ENCODE peak calls at places on chromosome X, in four cellular contexts. A, O, G and U are unnamed samples.

GRCh38 chrX:153582896-153583295 is 16.0 kb downstream of the CCNQ start:
- DNase-seq in G (no peak), O (peak; percentile 51), A (peak; percentile 7), U (peak; percentile 23)

GRCh38 chrX:9135901-9136510 is 102.1 kb upstream of the FAM9B start:
- DNase-seq in G (no peak), A (no peak), O (no peak), U (no peak)

GRCh38 chrX:36383491-36383890 is 464.0 kb downstream of the CFAP47 start:
- DNase-seq in A (no peak), O (no peak), G (no peak), U (no peak)

GRCh38 chrX:134936542-134936941 is 54.2 kb upstream of the SMIM10 start:
- DNase-seq in A (peak; percentile 58), G (no peak), O (no peak), U (no peak)

GRCh38 chrX:38117485-38117884 is 103.2 kb downstream of the SRPX start:
- DNase-seq in A (no peak), G (no peak), O (no peak), U (no peak)

GRCh38 chrX:25028726-25029125 is 13.0 kb upstream of the ARX start:
- DNase-seq in G (no peak), A (no peak), O (no peak), U (no peak)

GRCh38 chrX:68193234-68193633 is 240.1 kb downstream of the OPHN1 start:
- DNase-seq in G (no peak), O (no peak), A (no peak), U (no peak)

GRCh38 chrX:72351606-72352338 is 46.1 kb upstream of the CITED1 start:
- DNase-seq in A (no peak), O (no peak), G (no peak), U (no peak)

GRCh38 chrX:154369453-154370299 is 4.8 kb downstream of the FLNA start:
- DNase-seq in G (peak; percentile 79), O (peak; percentile 59), A (peak; percentile 87), U (peak; percentile 25)

GRCh38 chrX:104660092-104660491 is 94.1 kb downstream of the IL1RAPL2 start:
- DNase-seq in A (no peak), O (no peak), G (no peak), U (no peak)

GRCh38 chrX:10398271-10398670 is 222.1 kb downstream of the MID1 start:
- DNase-seq in A (no peak), O (no peak), G (no peak), U (no peak)

GRCh38 chrX:46649421-46650260 is 76.1 kb downstream of the CHST7 start:
- DNase-seq in G (peak; percentile 26), O (no peak), A (no peak), U (no peak)

GRCh38 chrX:18889982-18890381 is 93.9 kb downstream of the PHKA2 start:
- DNase-seq in A (no peak), G (no peak), O (no peak), U (no peak)

GRCh38 chrX:155070663-155070974 is 317 bp downstream of the CMC4 start:
- DNase-seq in O (no peak), G (peak; percentile 11), A (no peak), U (no peak)

GRCh38 chrX:132411310-132411977 is 77.4 kb downstream of the MBNL3 start:
- DNase-seq in A (peak; percentile 68), G (no peak), O (no peak), U (no peak)

GRCh38 chrX:21735038-21735752 is 22.7 kb downstream of the SMPX start:
- DNase-seq in O (no peak), A (no peak), G (no peak), U (no peak)

GRCh38 chrX:68599256-68600152 is 48.0 kb upstream of the STARD8 start:
- DNase-seq in A (no peak), O (peak; percentile 8), G (peak; percentile 14), U (no peak)

GRCh38 chrX:132266583-132267355 is 47.5 kb upstream of the RAP2C start:
- DNase-seq in A (no peak), O (no peak), G (no peak), U (no peak)

GRCh38 chrX:30971761-30972603 is 82.9 kb upstream of the TAB3 start:
- DNase-seq in O (peak; percentile 14), G (peak; percentile 11), A (peak; percentile 53), U (no peak)

GRCh38 chrX:23742174-23742692 is 843 bp downstream of the ACOT9 start:
- DNase-seq in O (peak; percentile 10), A (peak; percentile 32), G (peak; percentile 8), U (no peak)

GRCh38 chrX:47483310-47484268 is 567 bp upstream of the ZNF41 start:
- DNase-seq in A (peak; percentile 45), O (no peak), G (peak; percentile 14), U (no peak)

GRCh38 chrX:28625223-28625622 is 38.0 kb downstream of the IL1RAPL1 start:
- DNase-seq in A (no peak), G (peak; percentile 15), O (no peak), U (no peak)

GRCh38 chrX:44876076-44876475 is 3.1 kb downstream of the KDM6A start:
- DNase-seq in O (no peak), G (no peak), A (no peak), U (no peak)

GRCh38 chrX:153441296-153441695 is 4.6 kb downstream of the TREX2 start:
- DNase-seq in A (no peak), G (no peak), O (no peak), U (no peak)

GRCh38 chrX:85815203-85815751 is 232.1 kb downstream of the CHM start:
- DNase-seq in O (no peak), G (no peak), A (no peak), U (no peak)

DNA sequence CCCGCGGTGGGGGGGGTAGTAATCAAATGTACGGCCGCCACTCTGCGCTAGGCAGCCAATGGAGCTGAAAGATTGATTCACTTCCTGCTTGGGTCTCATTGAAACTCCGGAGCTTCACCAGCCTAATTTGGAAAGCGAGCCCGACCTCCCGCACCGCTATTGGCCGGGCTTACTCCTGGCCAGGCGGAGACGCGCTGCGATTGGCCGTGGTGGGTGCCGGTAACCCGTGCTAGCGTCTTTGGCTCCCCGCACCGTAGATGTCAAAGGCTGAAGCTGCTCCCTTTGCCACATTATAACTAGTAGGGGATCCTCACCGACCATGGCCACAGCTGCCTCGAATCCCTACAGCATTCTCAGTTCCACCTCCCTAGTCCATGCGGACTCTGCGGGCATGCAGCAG is at the start of gene POU3F4:
- DNase-seq in G (peak; percentile 75), A (no peak), O (no peak), U (no peak)
- TF ChIP-seq ETV6 in G (no peak), A (no peak), O (no peak), U (no peak)

DNA sequence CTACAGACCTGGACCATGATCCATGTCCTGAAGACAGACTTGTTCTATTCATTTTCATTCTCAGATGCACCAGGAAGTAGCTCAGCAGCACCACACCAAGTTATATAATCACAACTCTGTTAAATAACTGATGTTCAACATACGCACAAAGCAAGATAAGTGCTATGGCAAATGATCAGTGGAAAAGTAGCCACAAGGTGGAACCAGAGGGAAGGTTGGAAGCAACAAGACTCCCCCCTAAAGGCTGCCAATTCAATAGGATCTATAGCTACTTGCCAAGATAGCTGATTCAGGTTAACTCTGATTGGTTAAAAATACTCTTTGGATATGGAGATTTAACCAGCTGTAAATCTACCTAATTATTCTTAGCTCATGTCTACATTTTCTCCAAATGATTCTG is 23.7 kb upstream of the FAM47B start:
- DNase-seq in A (peak; percentile 9), O (no peak), G (peak; percentile 11), U (no peak)
- TF ChIP-seq ETV6 in A (no peak), O (no peak), G (no peak), U (no peak)

GRCh38 chrX:3520987-3521875 is 174.8 kb upstream of the MXRA5 start:
- DNase-seq in G (no peak), A (no peak), O (no peak), U (no peak)
- TF ChIP-seq ETV6 in G (no peak), A (no peak), O (no peak), U (no peak)

DNA sequence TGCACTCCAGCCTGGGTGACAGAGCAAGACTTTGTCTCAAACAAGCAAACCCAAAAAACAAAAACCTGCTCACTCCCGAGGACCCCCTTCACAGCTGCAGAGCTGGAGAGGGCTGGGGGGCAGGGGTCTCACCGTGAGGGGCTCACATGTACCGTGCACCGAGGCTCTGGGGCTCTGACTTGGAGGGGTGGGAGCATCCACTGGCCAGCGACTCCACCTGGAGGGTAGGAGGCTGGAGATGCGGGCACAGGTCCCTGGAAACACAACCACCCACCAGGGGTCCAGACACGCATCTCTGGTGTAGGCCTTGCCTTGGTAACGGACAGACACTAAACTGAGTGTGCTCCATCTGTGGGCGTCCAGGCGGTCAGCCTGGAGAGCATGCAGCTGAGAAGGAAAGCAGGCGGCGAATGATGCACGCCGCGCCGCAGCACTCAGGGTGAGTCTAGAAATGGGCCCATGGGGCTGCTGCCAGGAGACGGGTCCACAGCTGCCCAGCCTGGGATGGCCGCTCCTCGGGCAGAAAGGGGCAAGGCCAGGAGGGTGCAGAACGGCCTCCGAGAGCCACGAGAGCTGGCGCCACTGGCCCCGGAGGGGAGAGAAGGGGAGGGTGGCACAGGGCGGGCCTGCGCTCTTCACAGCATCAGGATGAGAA is 26.1 kb downstream of the PPP2R3B start:
- DNase-seq in A (no peak), O (no peak), G (no peak), U (no peak)
- TF ChIP-seq ETV6 in A (no peak), O (no peak), G (no peak), U (no peak)

GRCh38 chrX:56798866-56799864 is 70.1 kb downstream of the NBDY start:
- DNase-seq in G (no peak), O (no peak), A (peak; percentile 10), U (no peak)
- TF ChIP-seq ETV6 in G (no peak), O (no peak), A (no peak), U (no peak)